ENCODE peak calls at places on chromosomes 16 and 17, in ten cellular contexts. F, Y, T, R, L, S, C, A, W and J are unnamed samples.

GRCh38 chr17:7651959-7652658 is 1.4 kb downstream of the ATP1B2 start:
- DNase-seq in A (peak), W (no peak), Y (no peak), R (no peak), L (no peak), F (no peak), S (no peak), T (no peak), C (no peak), J (no peak)

GRCh38 chr17:17689312-17689711 is 8.1 kb downstream of the RAI1 start:
- DNase-seq in C (no peak), F (no peak), S (no peak), Y (no peak), W (no peak), A (no peak), L (no peak), R (no peak), T (no peak), J (no peak)

GRCh38 chr17:16040710-16041251 is 41.2 kb downstream of the TTC19 start:
- DNase-seq in C (no peak), F (no peak), L (peak), T (no peak), R (peak), W (no peak), A (no peak), Y (peak), S (no peak), J (no peak)

GRCh38 chr16:70674221-70675014 is 11.4 kb downstream of the MTSS2 start:
- DNase-seq in R (no peak), F (no peak), A (no peak), L (no peak), Y (no peak), C (no peak), T (no peak), W (no peak), S (no peak), J (no peak)

GRCh38 chr17:57045868-57046671 is 39.0 kb upstream of the AKAP1 start:
- DNase-seq in R (no peak), A (no peak), S (peak), T (no peak), L (peak), F (no peak), Y (no peak), W (no peak), C (no peak), J (no peak)

GRCh38 chr16:48547530-48547929 is 62.5 kb downstream of the N4BP1 start:
- DNase-seq in T (no peak), L (no peak), Y (no peak), A (no peak), R (no peak), F (no peak), S (no peak), W (no peak), C (no peak), J (no peak)

GRCh38 chr17:64499805-64500486 is 3.1 kb upstream of the POLG2 start:
- DNase-seq in A (no peak), W (no peak), L (no peak), S (no peak), F (no peak), C (peak), Y (no peak), T (no peak), R (no peak), J (peak)

GRCh38 chr16:68642436-68643064 is 2.6 kb upstream of the CDH3 start:
- DNase-seq in L (no peak), F (no peak), A (no peak), R (peak), Y (no peak), C (no peak), T (no peak), S (no peak), W (no peak), J (no peak)